ENCODE peak calls at places on chromosomes 3 and 15, in six cellular contexts. J, C, H, N, M and A are unnamed samples.

GRCh38 chr3:38227989-38228388 is 37.6 kb upstream of the SLC22A13 start:
- DNase-seq in N (peak), J (no peak), M (no peak), H (no peak), C (peak), A (no peak)

GRCh38 chr3:148379763-148380162 is 317.9 kb upstream of the AGTR1 start:
- DNase-seq in N (peak), J (no peak), H (peak), M (no peak), C (peak), A (no peak)

GRCh38 chr15:69748700-69749099 is 296.1 kb downstream of the RPLP1 start:
- DNase-seq in H (no peak), N (no peak), M (no peak), J (no peak), C (no peak), A (no peak)

GRCh38 chr3:126360714-126361060 is 3.5 kb upstream of the KLF15 start:
- DNase-seq in M (peak), J (no peak), C (no peak), N (no peak), H (no peak), A (no peak)

GRCh38 chr3:157261000-157261399 is 101.1 kb upstream of the CCNL1 start:
- DNase-seq in J (no peak), H (no peak), N (peak), M (no peak), C (no peak), A (no peak)

GRCh38 chr15:38558714-38559059 is 5.9 kb downstream of the RASGRP1 start:
- DNase-seq in H (no peak), J (no peak), M (no peak), C (no peak), N (peak), A (no peak)

GRCh38 chr15:37020852-37021251 is 79.5 kb downstream of the MEIS2 start:
- DNase-seq in N (no peak), M (no peak), H (no peak), C (no peak), J (no peak), A (no peak)

GRCh38 chr3:172044833-172045585 is 5.6 kb downstream of the FNDC3B start:
- DNase-seq in H (no peak), M (no peak), N (no peak), J (no peak), C (no peak), A (no peak)

GRCh38 chr3:123246846-123247245 is 45.1 kb downstream of the SEC22A start:
- DNase-seq in C (no peak), N (no peak), M (no peak), H (no peak), J (no peak), A (no peak)

GRCh38 chr3:19254784-19255338 is 106.6 kb downstream of the KCNH8 start:
- DNase-seq in H (no peak), N (no peak), J (no peak), C (no peak), M (no peak), A (no peak)

GRCh38 chr15:66723826-66724731 is 22.0 kb downstream of the SMAD6 start:
- DNase-seq in N (peak), M (no peak), C (no peak), J (no peak), H (no peak), A (no peak)

GRCh38 chr15:38508647-38509046 is 54.7 kb downstream of the FAM98B start:
- DNase-seq in H (no peak), M (no peak), C (no peak), J (no peak), N (no peak), A (no peak)

GRCh38 chr3:179432021-179432420 is 19.2 kb downstream of the GNB4 start:
- DNase-seq in H (no peak), M (peak), J (no peak), N (peak), C (no peak), A (no peak)

DNA sequence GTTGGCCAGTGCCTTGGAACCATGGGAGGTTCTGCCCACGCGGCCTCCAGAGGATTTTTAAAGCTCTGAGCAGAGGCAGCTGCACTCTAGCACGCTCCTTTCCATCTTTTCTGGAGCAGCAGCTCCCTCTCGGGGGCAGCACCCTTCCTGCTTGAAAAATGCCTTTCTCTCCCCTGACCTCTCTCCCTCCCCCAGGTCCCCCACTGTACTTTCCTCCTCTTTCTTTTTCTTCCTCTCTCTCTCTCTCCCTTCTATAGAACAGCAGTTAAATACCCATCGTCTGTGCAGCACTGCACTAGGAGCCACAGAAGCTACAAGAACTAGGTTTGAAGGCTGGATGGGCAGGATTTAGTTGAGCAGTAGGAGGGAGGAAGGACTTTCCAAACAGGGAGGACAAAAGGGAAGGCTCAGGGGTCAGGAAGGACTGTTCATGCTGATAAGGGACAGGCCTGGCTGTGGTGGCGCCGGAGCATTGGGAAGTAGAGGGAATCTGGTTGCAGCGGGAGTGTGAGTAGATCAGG is 4.4 kb downstream of the ALPK3 start:
- DNase-seq in C (no peak), N (peak), J (no peak), H (no peak), M (no peak), A (no peak)
- TF ChIP-seq CTCF in C (no peak), N (peak), J (no peak), H (no peak), M (no peak), A (no peak)

DNA sequence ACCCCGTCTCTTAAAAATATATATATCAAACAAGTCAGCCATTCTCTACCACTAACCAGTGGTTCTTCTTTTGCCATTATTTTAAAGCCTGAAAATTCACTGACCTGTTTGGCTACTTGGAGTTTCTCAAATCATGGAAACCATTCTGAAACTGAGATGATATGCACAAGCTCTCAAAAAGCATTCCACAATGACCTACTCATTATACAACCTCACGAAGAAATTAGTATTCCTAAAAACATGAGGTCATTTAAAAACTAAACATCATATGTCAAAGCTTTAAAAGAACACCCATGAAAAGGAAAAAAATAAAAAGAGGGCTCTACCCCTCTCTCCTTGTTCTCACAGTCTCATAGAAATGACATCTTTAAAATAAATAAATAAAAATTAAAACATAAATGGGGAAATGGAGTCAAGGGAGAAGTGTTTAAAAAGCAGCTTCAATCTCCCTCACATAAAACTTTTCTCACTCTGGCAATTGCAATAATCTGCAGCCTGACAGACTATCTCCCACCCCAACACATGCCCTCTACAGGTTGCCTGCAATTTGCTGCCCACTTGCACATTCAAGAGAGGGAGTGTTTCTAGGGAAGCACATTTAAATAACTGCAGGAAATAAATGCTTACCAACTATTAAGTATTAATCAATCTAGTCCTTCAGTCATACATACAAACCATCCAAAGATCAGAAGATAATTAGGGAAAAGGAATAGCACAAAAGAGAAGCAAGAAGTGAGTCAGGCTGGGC is 73.3 kb downstream of the TRANK1 start:
- DNase-seq in M (no peak), J (no peak), C (no peak), N (no peak), H (no peak), A (no peak)
- TF ChIP-seq CTCF in M (no peak), J (no peak), C (no peak), N (no peak), H (no peak), A (no peak)

DNA sequence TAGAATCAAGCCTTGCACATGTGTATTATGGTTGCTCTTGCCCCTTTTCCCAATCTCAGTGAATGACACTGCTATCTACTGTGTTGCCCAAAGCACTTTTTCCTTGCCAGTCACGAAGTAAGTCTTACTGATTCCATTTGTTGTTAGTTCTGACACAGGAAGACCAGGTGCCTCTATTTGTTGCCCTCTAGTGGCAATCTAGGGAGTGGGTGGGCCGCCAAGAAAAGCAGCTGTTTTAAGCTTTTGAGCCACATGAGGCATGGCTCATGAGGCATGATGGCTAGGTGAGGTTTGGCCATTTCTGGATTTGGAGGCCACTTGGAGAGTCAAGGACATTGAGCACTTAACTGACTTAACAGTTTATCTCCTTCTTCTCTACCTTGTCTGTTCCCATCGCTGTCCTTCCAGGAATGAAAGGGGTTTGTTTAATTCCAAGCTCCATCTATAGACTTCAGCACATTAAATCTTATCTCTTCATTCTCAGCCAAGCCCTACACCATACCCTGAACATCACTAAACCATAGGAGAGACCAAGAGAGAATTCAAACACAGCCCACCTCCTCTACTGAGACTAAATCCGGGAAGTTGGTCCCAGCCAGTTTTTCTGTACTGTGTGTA is 103.1 kb downstream of the HCN4 start:
- DNase-seq in N (peak), M (no peak), H (peak), J (peak), C (peak), A (peak)
- TF ChIP-seq CTCF in N (peak), M (peak), H (peak), J (peak), C (peak), A (peak)

DNA sequence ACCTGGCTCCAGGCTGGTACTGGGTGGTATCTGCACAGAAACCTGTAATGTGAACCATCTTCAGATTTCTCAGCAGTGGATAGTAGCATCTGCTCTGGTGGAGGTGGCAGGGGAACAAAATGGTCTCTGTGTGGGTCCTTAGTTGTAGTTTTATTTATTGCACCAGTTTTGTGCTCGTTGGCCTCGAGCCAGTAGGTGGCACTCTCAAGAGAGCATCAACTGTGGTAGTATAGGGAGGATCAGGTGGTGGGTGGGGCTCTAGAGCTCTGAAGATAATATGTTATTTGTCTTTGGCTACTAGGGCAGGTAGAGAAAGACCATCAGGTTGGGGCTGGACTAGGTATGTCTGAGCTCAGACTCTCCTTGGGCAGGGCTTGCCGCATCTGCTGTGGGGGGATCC is 254.0 kb upstream of the GPR149 start:
- DNase-seq in N (no peak), M (no peak), H (no peak), J (no peak), C (peak), A (no peak)
- TF ChIP-seq CTCF in N (no peak), M (no peak), H (no peak), J (no peak), C (no peak), A (no peak)

GRCh38 chr3:185677146-185677829 is 91.2 kb downstream of the SENP2 start:
- DNase-seq in H (no peak), N (peak), M (no peak), C (peak), J (peak), A (no peak)
- TF ChIP-seq CTCF in H (peak), N (peak), M (peak), C (peak), J (peak), A (no peak)

GRCh38 chr3:195906865-195907729 is 1.3 kb downstream of the TNK2 start:
- DNase-seq in N (no peak), H (no peak), C (no peak), M (peak), J (peak), A (peak)
- TF ChIP-seq CTCF in N (no peak), H (no peak), C (no peak), M (no peak), J (no peak), A (no peak)

GRCh38 chr3:120139140-120139539 is 44.9 kb upstream of the GSK3B start:
- DNase-seq in J (no peak), H (no peak), M (no peak), C (no peak), N (no peak), A (no peak)

GRCh38 chr3:120140098-120140742 is 46.0 kb upstream of the GSK3B start:
- DNase-seq in H (no peak), C (no peak), M (no peak), N (no peak), J (no peak), A (no peak)

GRCh38 chr3:120142236-120142635 is 48.0 kb upstream of the GSK3B start:
- DNase-seq in H (no peak), C (no peak), M (no peak), N (no peak), J (no peak), A (no peak)

GRCh38 chr3:120137548-120137947 is 43.3 kb upstream of the GSK3B start:
- DNase-seq in M (no peak), H (no peak), J (no peak), N (no peak), C (no peak), A (no peak)
- TF ChIP-seq CTCF in M (no peak), H (no peak), J (no peak), N (no peak), C (no peak), A (no peak)

DNA sequence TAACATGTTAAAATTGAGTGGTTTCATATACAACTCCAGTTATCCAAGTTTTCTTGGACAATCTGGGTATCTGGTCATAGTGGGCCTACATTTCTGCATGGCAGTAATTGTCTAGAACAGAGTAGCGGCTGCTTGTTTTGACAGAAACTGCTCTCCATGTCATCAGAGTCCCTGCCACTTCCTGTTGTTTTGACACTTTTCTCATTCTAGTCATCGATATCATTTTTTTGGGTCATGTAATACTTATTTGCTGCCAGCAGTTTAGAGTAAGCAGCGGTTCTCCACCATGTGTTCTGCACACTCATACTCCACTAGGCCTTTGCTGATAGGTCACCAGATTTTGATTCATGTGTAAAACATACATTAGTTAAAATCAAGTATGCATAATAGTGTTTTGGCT is 81.5 kb downstream of the SLC25A26 start:
- DNase-seq in C (no peak), N (no peak), M (no peak), H (no peak), J (no peak), A (peak)
- TF ChIP-seq CTCF in C (no peak), N (no peak), M (no peak), H (no peak), J (no peak), A (no peak)